ENCODE peak calls at places on chromosomes 1 and 21, in eight cellular contexts. One of them, this sample, is unnamed.

GRCh38 chr1:27598902-27599528 is 4.9 kb downstream of the AHDC1 start:
- DNase-seq in foreskin fibroblast: peak; percentile 86
- DNase-seq in fibroblast of villous mesenchyme: peak; percentile 64
- DNase-seq in psoas muscle: peak; percentile 74
- DNase-seq in G401: no peak
- DNase-seq in stimulated activated CD4-positive, alpha-beta T cell treated with anti-CD3 and anti-CD28 coated beads, Interleukin-1b, Interleukin-23, amount 100 ng/mL, for 1 hour: no peak
- DNase-seq in NCI-H1105: peak; percentile 39
- DNase-seq in BJ: no peak
- DNase-seq in this sample: no peak

GRCh38 chr1:94679336-94680007 is 137.9 kb upstream of the F3 start:
- DNase-seq in foreskin fibroblast: no peak
- DNase-seq in fibroblast of villous mesenchyme: peak; percentile 22
- DNase-seq in psoas muscle: peak; percentile 83
- DNase-seq in G401: no peak
- DNase-seq in stimulated activated CD4-positive, alpha-beta T cell treated with anti-CD3 and anti-CD28 coated beads, Interleukin-1b, Interleukin-23, amount 100 ng/mL, for 1 hour: no peak
- DNase-seq in NCI-H1105: no peak
- DNase-seq in BJ: no peak
- DNase-seq in this sample: no peak

GRCh38 chr1:202045699-202046098 is 35.3 kb downstream of the ELF3 start:
- DNase-seq in foreskin fibroblast: no peak
- DNase-seq in fibroblast of villous mesenchyme: no peak
- DNase-seq in psoas muscle: no peak
- DNase-seq in G401: no peak
- DNase-seq in stimulated activated CD4-positive, alpha-beta T cell treated with anti-CD3 and anti-CD28 coated beads, Interleukin-1b, Interleukin-23, amount 100 ng/mL, for 1 hour: no peak
- DNase-seq in NCI-H1105: no peak
- DNase-seq in BJ: no peak
- DNase-seq in this sample: no peak

GRCh38 chr1:206965781-206966180 is 4.5 kb downstream of the FCAMR start:
- DNase-seq in foreskin fibroblast: no peak
- DNase-seq in fibroblast of villous mesenchyme: no peak
- DNase-seq in psoas muscle: no peak
- DNase-seq in G401: no peak
- DNase-seq in stimulated activated CD4-positive, alpha-beta T cell treated with anti-CD3 and anti-CD28 coated beads, Interleukin-1b, Interleukin-23, amount 100 ng/mL, for 1 hour: no peak
- DNase-seq in NCI-H1105: no peak
- DNase-seq in BJ: no peak
- DNase-seq in this sample: no peak

GRCh38 chr1:1085171-1085841 is 11.2 kb upstream of the RNF223 start:
- DNase-seq in foreskin fibroblast: no peak
- DNase-seq in fibroblast of villous mesenchyme: no peak
- DNase-seq in psoas muscle: no peak
- DNase-seq in G401: no peak
- DNase-seq in stimulated activated CD4-positive, alpha-beta T cell treated with anti-CD3 and anti-CD28 coated beads, Interleukin-1b, Interleukin-23, amount 100 ng/mL, for 1 hour: no peak
- DNase-seq in NCI-H1105: no peak
- DNase-seq in BJ: no peak
- DNase-seq in this sample: no peak

GRCh38 chr1:111163363-111163762 is 23.3 kb downstream of the CEPT1 start:
- DNase-seq in foreskin fibroblast: no peak
- DNase-seq in fibroblast of villous mesenchyme: no peak
- DNase-seq in psoas muscle: no peak
- DNase-seq in G401: peak; percentile 75
- DNase-seq in stimulated activated CD4-positive, alpha-beta T cell treated with anti-CD3 and anti-CD28 coated beads, Interleukin-1b, Interleukin-23, amount 100 ng/mL, for 1 hour: no peak
- DNase-seq in NCI-H1105: no peak
- DNase-seq in BJ: no peak
- DNase-seq in this sample: no peak

GRCh38 chr1:3038113-3038551 is 16.9 kb downstream of the ACTRT2 start:
- DNase-seq in foreskin fibroblast: no peak
- DNase-seq in fibroblast of villous mesenchyme: no peak
- DNase-seq in psoas muscle: no peak
- DNase-seq in G401: no peak
- DNase-seq in stimulated activated CD4-positive, alpha-beta T cell treated with anti-CD3 and anti-CD28 coated beads, Interleukin-1b, Interleukin-23, amount 100 ng/mL, for 1 hour: no peak
- DNase-seq in NCI-H1105: no peak
- DNase-seq in BJ: no peak
- DNase-seq in this sample: no peak

GRCh38 chr1:172673761-172674160 is 14.9 kb downstream of the FASLG start:
- DNase-seq in foreskin fibroblast: peak; percentile 35
- DNase-seq in fibroblast of villous mesenchyme: no peak
- DNase-seq in psoas muscle: no peak
- DNase-seq in G401: no peak
- DNase-seq in stimulated activated CD4-positive, alpha-beta T cell treated with anti-CD3 and anti-CD28 coated beads, Interleukin-1b, Interleukin-23, amount 100 ng/mL, for 1 hour: no peak
- DNase-seq in NCI-H1105: no peak
- DNase-seq in BJ: peak; percentile 21
- DNase-seq in this sample: no peak

GRCh38 chr1:44043176-44044070 is 12.2 kb upstream of the SLC6A9 start:
- DNase-seq in foreskin fibroblast: no peak
- DNase-seq in fibroblast of villous mesenchyme: no peak
- DNase-seq in psoas muscle: no peak
- DNase-seq in G401: no peak
- DNase-seq in stimulated activated CD4-positive, alpha-beta T cell treated with anti-CD3 and anti-CD28 coated beads, Interleukin-1b, Interleukin-23, amount 100 ng/mL, for 1 hour: no peak
- DNase-seq in NCI-H1105: no peak
- DNase-seq in BJ: no peak
- DNase-seq in this sample: no peak

GRCh38 chr1:29921741-29922140 is 685.4 kb downstream of the PTPRU start:
- DNase-seq in foreskin fibroblast: no peak
- DNase-seq in fibroblast of villous mesenchyme: no peak
- DNase-seq in psoas muscle: no peak
- DNase-seq in G401: no peak
- DNase-seq in stimulated activated CD4-positive, alpha-beta T cell treated with anti-CD3 and anti-CD28 coated beads, Interleukin-1b, Interleukin-23, amount 100 ng/mL, for 1 hour: no peak
- DNase-seq in NCI-H1105: no peak
- DNase-seq in BJ: no peak
- DNase-seq in this sample: no peak

GRCh38 chr1:31063636-31064035 is 1.9 kb downstream of the PUM1 start:
- DNase-seq in foreskin fibroblast: no peak
- DNase-seq in fibroblast of villous mesenchyme: peak; percentile 28
- DNase-seq in psoas muscle: no peak
- DNase-seq in G401: peak; percentile 21
- DNase-seq in stimulated activated CD4-positive, alpha-beta T cell treated with anti-CD3 and anti-CD28 coated beads, Interleukin-1b, Interleukin-23, amount 100 ng/mL, for 1 hour: no peak
- DNase-seq in NCI-H1105: no peak
- DNase-seq in BJ: no peak
- DNase-seq in this sample: no peak

GRCh38 chr1:182084487-182085316 is 23.2 kb upstream of the ZNF648 start:
- DNase-seq in foreskin fibroblast: peak; percentile 90
- DNase-seq in fibroblast of villous mesenchyme: peak; percentile 61
- DNase-seq in psoas muscle: peak; percentile 87
- DNase-seq in G401: peak; percentile 74
- DNase-seq in stimulated activated CD4-positive, alpha-beta T cell treated with anti-CD3 and anti-CD28 coated beads, Interleukin-1b, Interleukin-23, amount 100 ng/mL, for 1 hour: peak; percentile 54
- DNase-seq in NCI-H1105: peak; percentile 49
- DNase-seq in BJ: no peak
- DNase-seq in this sample: peak; percentile 30

GRCh38 chr1:15523104-15523921 is 702 bp downstream of the CASP9 start:
- DNase-seq in foreskin fibroblast: peak; percentile 48
- DNase-seq in fibroblast of villous mesenchyme: peak; percentile 69
- DNase-seq in psoas muscle: no peak
- DNase-seq in G401: no peak
- DNase-seq in stimulated activated CD4-positive, alpha-beta T cell treated with anti-CD3 and anti-CD28 coated beads, Interleukin-1b, Interleukin-23, amount 100 ng/mL, for 1 hour: no peak
- DNase-seq in NCI-H1105: no peak
- DNase-seq in BJ: no peak
- DNase-seq in this sample: no peak

GRCh38 chr1:55060133-55060999 is 21.0 kb downstream of the PCSK9 start:
- DNase-seq in foreskin fibroblast: no peak
- DNase-seq in fibroblast of villous mesenchyme: no peak
- DNase-seq in psoas muscle: no peak
- DNase-seq in G401: no peak
- DNase-seq in stimulated activated CD4-positive, alpha-beta T cell treated with anti-CD3 and anti-CD28 coated beads, Interleukin-1b, Interleukin-23, amount 100 ng/mL, for 1 hour: no peak
- DNase-seq in NCI-H1105: no peak
- DNase-seq in BJ: no peak
- DNase-seq in this sample: no peak

GRCh38 chr21:43925096-43925481 is 60.1 kb downstream of the AGPAT3 start:
- DNase-seq in foreskin fibroblast: no peak
- DNase-seq in fibroblast of villous mesenchyme: no peak
- DNase-seq in psoas muscle: no peak
- DNase-seq in G401: peak; percentile 30
- DNase-seq in stimulated activated CD4-positive, alpha-beta T cell treated with anti-CD3 and anti-CD28 coated beads, Interleukin-1b, Interleukin-23, amount 100 ng/mL, for 1 hour: no peak
- DNase-seq in NCI-H1105: no peak
- DNase-seq in BJ: no peak
- DNase-seq in this sample: no peak

GRCh38 chr1:109188776-109189175 is 24.9 kb upstream of the SARS1 start:
- DNase-seq in foreskin fibroblast: no peak
- DNase-seq in fibroblast of villous mesenchyme: no peak
- DNase-seq in psoas muscle: no peak
- DNase-seq in G401: no peak
- DNase-seq in stimulated activated CD4-positive, alpha-beta T cell treated with anti-CD3 and anti-CD28 coated beads, Interleukin-1b, Interleukin-23, amount 100 ng/mL, for 1 hour: no peak
- DNase-seq in NCI-H1105: no peak
- DNase-seq in BJ: no peak
- DNase-seq in this sample: no peak

GRCh38 chr1:217642455-217642854 is 11.3 kb downstream of the SPATA17 start:
- DNase-seq in foreskin fibroblast: no peak
- DNase-seq in fibroblast of villous mesenchyme: no peak
- DNase-seq in psoas muscle: no peak
- DNase-seq in G401: no peak
- DNase-seq in stimulated activated CD4-positive, alpha-beta T cell treated with anti-CD3 and anti-CD28 coated beads, Interleukin-1b, Interleukin-23, amount 100 ng/mL, for 1 hour: no peak
- DNase-seq in NCI-H1105: no peak
- DNase-seq in BJ: no peak
- DNase-seq in this sample: no peak

GRCh38 chr21:26437326-26438009 is 135.6 kb downstream of the CYYR1 start:
- DNase-seq in foreskin fibroblast: peak; percentile 59
- DNase-seq in fibroblast of villous mesenchyme: no peak
- DNase-seq in psoas muscle: no peak
- DNase-seq in G401: no peak
- DNase-seq in stimulated activated CD4-positive, alpha-beta T cell treated with anti-CD3 and anti-CD28 coated beads, Interleukin-1b, Interleukin-23, amount 100 ng/mL, for 1 hour: no peak
- DNase-seq in NCI-H1105: no peak
- DNase-seq in BJ: no peak
- DNase-seq in this sample: peak; percentile 31

GRCh38 chr1:19042675-19043578 is 86.5 kb upstream of the IFFO2 start:
- DNase-seq in foreskin fibroblast: no peak
- DNase-seq in fibroblast of villous mesenchyme: no peak
- DNase-seq in psoas muscle: no peak
- DNase-seq in G401: no peak
- DNase-seq in stimulated activated CD4-positive, alpha-beta T cell treated with anti-CD3 and anti-CD28 coated beads, Interleukin-1b, Interleukin-23, amount 100 ng/mL, for 1 hour: no peak
- DNase-seq in NCI-H1105: no peak
- DNase-seq in BJ: no peak
- DNase-seq in this sample: no peak

GRCh38 chr1:209895709-209896108 is 42.3 kb upstream of the SYT14 start:
- DNase-seq in foreskin fibroblast: peak; percentile 63
- DNase-seq in fibroblast of villous mesenchyme: peak; percentile 62
- DNase-seq in psoas muscle: no peak
- DNase-seq in G401: peak; percentile 51
- DNase-seq in stimulated activated CD4-positive, alpha-beta T cell treated with anti-CD3 and anti-CD28 coated beads, Interleukin-1b, Interleukin-23, amount 100 ng/mL, for 1 hour: no peak
- DNase-seq in NCI-H1105: no peak
- DNase-seq in BJ: no peak
- DNase-seq in this sample: peak; percentile 50